ENCODE peak calls at places on chromosomes 7 and 10, in five cellular contexts. R is pancreas, O is stomach, U is mammary epithelial cell, A is RWPE2. Y is an unnamed sample.

GRCh38 chr10:58477122-58477521 is 35.5 kb upstream of the BICC1 start:
- DNase-seq in R (no peak), U (no peak), O (no peak), A (no peak), Y (no peak)

GRCh38 chr7:51013861-51014511 is 231.3 kb upstream of the GRB10 start:
- DNase-seq in U (no peak), O (no peak), A (no peak), R (no peak), Y (no peak)

GRCh38 chr10:54402576-54402975 is 398.5 kb downstream of the PCDH15 start:
- DNase-seq in A (no peak), R (no peak), O (no peak), U (peak; percentile 32), Y (no peak)

GRCh38 chr7:44068054-44068453 is 2.7 kb upstream of the PGAM2 start:
- DNase-seq in R (no peak), U (no peak), A (peak; percentile 30), O (no peak), Y (no peak)

GRCh38 chr10:70558871-70559810 is 43.4 kb downstream of the PRF1 start:
- DNase-seq in U (peak; percentile 42), A (peak; percentile 46), O (peak; percentile 63), R (peak; percentile 29), Y (no peak)

GRCh38 chr7:4791738-4792536 is 16.5 kb downstream of the AP5Z1 start:
- DNase-seq in U (no peak), R (peak; percentile 59), O (peak; percentile 33), A (no peak), Y (no peak)

GRCh38 chr7:145082366-145083240 is 246.8 kb upstream of the TPK1 start:
- DNase-seq in A (no peak), U (no peak), R (no peak), O (no peak), Y (no peak)

GRCh38 chr10:81179805-81180452 is 642.2 kb downstream of the SH2D4B start:
- DNase-seq in A (no peak), U (no peak), O (no peak), R (no peak), Y (no peak)

GRCh38 chr10:16520900-16521299 is 779 bp downstream of the C1QL3 start:
- DNase-seq in U (peak; percentile 13), A (no peak), O (peak; percentile 32), R (no peak), Y (no peak)

GRCh38 chr7:151399906-151400305 is 9.9 kb downstream of the WDR86 start:
- DNase-seq in R (no peak), U (no peak), O (no peak), A (no peak), Y (no peak)

GRCh38 chr10:87675396-87676376 is 16.0 kb downstream of the PAPSS2 start:
- DNase-seq in A (no peak), R (no peak), O (no peak), U (peak; percentile 66), Y (no peak)

GRCh38 chr7:22996470-22996869 is 17.5 kb downstream of the HYCC1 start:
- DNase-seq in U (peak; percentile 39), A (no peak), R (no peak), O (no peak), Y (no peak)

GRCh38 chr10:16809074-16809718 is 8.0 kb downstream of the RSU1 start:
- DNase-seq in O (peak; percentile 38), A (no peak), U (peak; percentile 21), R (no peak), Y (no peak)

GRCh38 chr10:2619472-2619871 is 447.9 kb upstream of the PFKP start:
- DNase-seq in O (no peak), U (no peak), A (no peak), R (no peak), Y (no peak)

GRCh38 chr10:11756766-11757315 is 14.7 kb downstream of the ECHDC3 start:
- DNase-seq in U (no peak), O (no peak), A (no peak), R (no peak), Y (no peak)

GRCh38 chr10:10865303-10865702 is 152.4 kb upstream of the CELF2 start:
- DNase-seq in A (no peak), O (no peak), R (no peak), U (peak; percentile 4), Y (no peak)

DNA sequence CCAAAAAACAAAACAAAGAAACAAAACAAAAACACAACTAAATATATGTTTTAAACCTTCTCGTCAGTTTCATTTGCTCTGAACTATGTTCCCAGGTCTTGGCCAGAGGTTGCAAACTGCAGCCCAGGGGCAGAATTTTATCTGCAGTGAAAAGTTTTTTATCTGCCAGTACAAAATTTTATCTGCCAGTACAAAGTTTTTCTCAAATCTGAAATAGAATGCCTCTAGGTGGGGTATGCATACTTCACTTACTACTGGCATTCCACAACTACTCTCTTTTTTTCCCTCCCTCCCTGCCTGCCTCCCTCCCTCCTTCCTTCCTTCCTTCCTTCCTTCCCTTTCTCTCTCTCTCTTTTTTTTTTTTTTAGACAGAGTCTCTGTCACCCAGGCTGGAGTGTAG is 9.4 kb upstream of the CLDN3 start:
- DNase-seq in O (no peak), A (no peak), R (no peak), U (no peak), Y (no peak)
- H3K27ac ChIP-seq in O (no peak overlapping the region), A (no peak overlapping the region), R (no peak overlapping the region), U (no peak overlapping the region), Y (no peak overlapping the region)

GRCh38 chr10:121708921-121709625 is 110.8 kb upstream of the FGFR2 start:
- DNase-seq in R (no peak), U (no peak), O (no peak), A (no peak), Y (no peak)

GRCh38 chr10:121710207-121710606 is 112.0 kb upstream of the FGFR2 start:
- DNase-seq in R (no peak), U (no peak), A (no peak), O (no peak), Y (no peak)

GRCh38 chr10:121710971-121711370 is 112.7 kb upstream of the FGFR2 start:
- DNase-seq in U (no peak), O (no peak), R (no peak), A (no peak), Y (no peak)

GRCh38 chr10:121715076-121715475 is 116.8 kb upstream of the FGFR2 start:
- DNase-seq in R (no peak), A (no peak), U (peak; percentile 15), O (no peak), Y (no peak)

GRCh38 chr10:121709674-121710073 is 111.4 kb upstream of the FGFR2 start:
- DNase-seq in U (no peak), A (no peak), R (no peak), O (no peak), Y (no peak)
- H3K4me3 ChIP-seq in U (no peak overlapping the region), A (no peak overlapping the region), R (no peak overlapping the region), O (no peak overlapping the region), Y (no peak overlapping the region)

GRCh38 chr10:68194290-68194689 is 37.6 kb downstream of the ATOH7 start:
- DNase-seq in U (no peak), R (no peak), A (no peak), O (no peak), Y (no peak)
- TF ChIP-seq CTCF in U (no peak), R (no peak), A (no peak), O (no peak), Y (no peak)

DNA sequence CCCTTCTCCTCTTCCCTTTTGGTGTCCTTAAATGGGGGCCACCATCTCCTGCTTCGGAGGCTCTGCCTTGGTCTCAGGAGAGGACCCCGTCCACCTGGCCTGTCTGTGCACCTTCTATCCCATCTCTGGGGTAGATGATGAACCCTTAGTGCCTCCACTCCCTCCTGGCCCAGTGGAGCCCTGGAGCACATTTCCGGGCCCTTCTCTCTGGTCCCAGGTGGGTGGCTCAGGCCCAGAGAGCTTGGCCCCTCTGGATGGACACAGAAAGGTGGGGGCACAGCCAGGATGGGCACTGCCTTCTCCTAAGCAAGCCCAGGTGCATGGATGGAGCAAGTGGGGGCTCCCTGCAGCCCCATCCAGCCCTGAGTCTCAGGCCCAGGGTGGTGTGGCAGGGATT is 121.4 kb upstream of the RET start:
- DNase-seq in O (peak; percentile 14), A (no peak), U (no peak), R (no peak), Y (no peak)
- H3K27ac ChIP-seq in O (no peak overlapping the region), A (no peak overlapping the region), U (no peak overlapping the region), R (no peak overlapping the region), Y (no peak overlapping the region)

DNA sequence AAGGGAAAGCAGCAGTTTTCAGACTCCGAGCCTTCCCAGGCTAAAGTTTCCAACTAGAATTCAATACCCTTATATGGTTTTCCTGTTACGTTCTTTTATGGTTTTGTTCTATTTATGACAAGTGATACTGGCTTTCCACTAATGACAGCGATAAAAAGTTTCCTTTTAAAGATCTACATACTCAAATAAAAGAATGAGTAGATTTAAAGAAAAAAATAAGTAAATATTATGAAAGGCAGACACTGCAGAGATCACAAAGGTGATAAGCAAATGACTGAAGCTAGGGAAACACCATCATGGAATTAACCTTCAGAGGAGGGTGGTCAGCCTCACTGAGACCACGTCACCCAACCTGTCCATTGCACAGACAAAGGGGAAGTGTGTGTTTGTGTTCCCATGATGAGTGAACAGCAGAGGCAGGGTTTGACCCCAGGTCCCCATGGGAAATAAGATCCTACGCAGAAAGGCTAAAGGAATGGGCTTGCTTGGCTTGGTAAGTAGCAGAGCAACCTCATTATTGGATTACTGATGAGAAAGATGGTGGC is 4.0 kb downstream of the VSIR start:
- DNase-seq in A (no peak), U (no peak), O (no peak), R (no peak), Y (no peak)
- H3K4me3 ChIP-seq in A (peak overlapping the region; percentile 8), U (peak overlapping the region; percentile 30), O (peak overlapping the region; percentile 70), R (no peak overlapping the region), Y (peak overlapping the region; percentile 68)